ENCODE peak calls at places on chromosomes 1 and 21, in seven cellular contexts. I is LoVo; H is ascending aorta; J is ACHN; F is stimulated activated CD8-positive, alpha-beta memory T cell treated with anti-CD3 and anti-CD28 coated beads, Interleukin-15, amount 100 ng/mL, for 1 hour; A is Calu3; L is tibial artery. R is an unnamed sample.

GRCh38 chr1:212638419-212639151 is 30.0 kb downstream of the ATF3 start:
- DNase-seq in A (no peak), J (no peak), H (no peak), I (no peak), L (no peak), F (no peak), R (no peak)

GRCh38 chr1:111190931-111191451 is 9.5 kb downstream of the DENND2D start:
- DNase-seq in I (no peak), L (no peak), F (no peak), A (no peak), H (no peak), J (no peak), R (peak)

GRCh38 chr1:207868252-207868768 is 42.6 kb downstream of the CD34 start:
- DNase-seq in L (peak), J (no peak), F (no peak), I (no peak), A (peak), H (no peak), R (peak)

GRCh38 chr1:5504364-5504740 is 487.9 kb downstream of the NPHP4 start:
- DNase-seq in H (no peak), L (peak), J (no peak), A (no peak), I (no peak), F (no peak), R (no peak)

GRCh38 chr1:154716614-154717372 is 108.8 kb upstream of the ADAR start:
- DNase-seq in H (no peak), J (no peak), A (no peak), L (no peak), F (no peak), I (no peak), R (no peak)

GRCh38 chr1:53582211-53583020 is 123.2 kb downstream of the DMRTB1 start:
- DNase-seq in A (no peak), J (no peak), L (peak), I (no peak), F (no peak), H (no peak), R (no peak)

GRCh38 chr1:94011709-94012590 is 102.7 kb upstream of the GCLM start:
- DNase-seq in I (no peak), J (no peak), F (no peak), H (no peak), L (no peak), A (no peak), R (peak)

GRCh38 chr1:53590581-53591515 is 131.6 kb downstream of the DMRTB1 start:
- DNase-seq in L (peak), A (no peak), F (no peak), J (no peak), I (no peak), H (no peak), R (peak)

GRCh38 chr21:42127164-42128125 is 56.3 kb downstream of the UMODL1 start:
- DNase-seq in I (no peak), F (no peak), J (no peak), A (no peak), L (no peak), H (no peak), R (no peak)

GRCh38 chr21:46065993-46066842 is 31.7 kb upstream of the COL6A2 start:
- DNase-seq in H (no peak), F (no peak), A (no peak), J (no peak), I (no peak), L (peak), R (no peak)

GRCh38 chr1:1894354-1895049 is 3.6 kb upstream of the GNB1 start:
- DNase-seq in L (no peak), A (no peak), I (peak), J (no peak), H (no peak), F (no peak), R (peak)

GRCh38 chr1:44425327-44426082 is 20.4 kb downstream of the RNF220 start:
- DNase-seq in A (no peak), L (no peak), J (no peak), I (no peak), H (no peak), F (no peak), R (no peak)

GRCh38 chr1:205037539-205037938 is 5.5 kb upstream of the CNTN2 start:
- DNase-seq in A (no peak), F (no peak), L (no peak), J (no peak), I (no peak), H (no peak), R (no peak)

GRCh38 chr21:31222142-31222541 is 121.9 kb downstream of the TIAM1 start:
- DNase-seq in A (no peak), I (no peak), L (no peak), H (no peak), J (no peak), F (no peak), R (no peak)

GRCh38 chr1:180889325-180889724 is 23.4 kb upstream of the KIAA1614 start:
- DNase-seq in H (no peak), A (no peak), I (no peak), J (no peak), F (no peak), L (no peak), R (no peak)

GRCh38 chr1:155892801-155893200 is 18.3 kb downstream of the RIT1 start:
- DNase-seq in I (peak), F (no peak), H (no peak), J (peak), A (peak), L (no peak), R (peak)

GRCh38 chr1:57360846-57361407 is 62.9 kb downstream of the DAB1 start:
- DNase-seq in L (no peak), A (no peak), H (no peak), J (no peak), F (no peak), I (no peak), R (no peak)

GRCh38 chr1:34361781-34362357 is 185.2 kb downstream of the C1orf94 start:
- DNase-seq in J (no peak), A (no peak), L (no peak), F (no peak), H (no peak), I (no peak), R (no peak)

GRCh38 chr21:33403786-33404571 is 766 bp downstream of the IFNGR2 start:
- DNase-seq in J (peak), A (peak), L (peak), H (no peak), I (peak), F (no peak), R (peak)

GRCh38 chr1:178502330-178502714 is 5.6 kb upstream of the CLEC20A start:
- DNase-seq in H (no peak), F (no peak), L (no peak), J (no peak), A (no peak), I (no peak), R (no peak)

GRCh38 chr1:243939167-243939848 is 89.3 kb upstream of the AKT3 start:
- DNase-seq in I (no peak), L (no peak), J (peak), F (no peak), H (no peak), A (no peak), R (no peak)

GRCh38 chr21:41236361-41236973 is 68.5 kb downstream of the BACE2 start:
- DNase-seq in H (no peak), J (no peak), A (no peak), F (no peak), I (no peak), L (peak), R (no peak)

GRCh38 chr1:164763098-164763497 is 204.1 kb downstream of the PBX1 start:
- DNase-seq in I (no peak), L (no peak), A (no peak), J (no peak), F (no peak), H (no peak), R (no peak)

GRCh38 chr1:17351047-17351446 is 20.9 kb upstream of the PADI6 start:
- DNase-seq in J (no peak), I (no peak), L (no peak), H (no peak), F (no peak), A (no peak), R (no peak)

GRCh38 chr1:234915923-234916675 is 212.5 kb downstream of the TOMM20 start:
- DNase-seq in J (no peak), F (no peak), H (no peak), I (no peak), L (peak), A (no peak), R (peak)

GRCh38 chr1:221284028-221284427 is 404.8 kb downstream of the HLX start:
- DNase-seq in J (peak), A (no peak), H (no peak), I (peak), F (no peak), L (no peak), R (peak)

GRCh38 chr21:35178812-35179211 is 129.7 kb upstream of the RUNX1 start:
- DNase-seq in A (no peak), F (no peak), H (no peak), J (peak), L (no peak), I (no peak), R (no peak)

GRCh38 chr1:233112184-233113008 is 162.0 kb downstream of the NTPCR start:
- DNase-seq in H (no peak), J (peak), F (no peak), I (no peak), A (no peak), L (no peak), R (no peak)

GRCh38 chr1:176880954-176881595 is 283.4 kb downstream of the ASTN1 start:
- DNase-seq in J (peak), I (peak), A (peak), H (no peak), F (no peak), L (peak), R (peak)

GRCh38 chr21:36566606-36567005 is 86.7 kb upstream of the CLDN14 start:
- DNase-seq in I (no peak), J (no peak), F (no peak), A (no peak), L (no peak), H (no peak), R (no peak)

GRCh38 chr1:1318131-1318652 is 6.3 kb downstream of the INTS11 start:
- DNase-seq in F (no peak), I (peak), J (peak), L (peak), H (peak), A (peak), R (peak)

GRCh38 chr1:28466226-28466778 is 39.5 kb upstream of the RCC1 start:
- DNase-seq in A (no peak), J (no peak), H (no peak), I (no peak), F (no peak), L (peak), R (no peak)

GRCh38 chr1:213286235-213286634 is 235.2 kb downstream of the RPS6KC1 start:
- DNase-seq in F (no peak), I (no peak), L (no peak), J (no peak), A (no peak), H (no peak), R (no peak)

GRCh38 chr1:183002267-183002666 is 21.0 kb upstream of the LAMC1 start:
- DNase-seq in J (no peak), A (no peak), L (no peak), H (no peak), F (no peak), I (no peak), R (no peak)

GRCh38 chr1:205592443-205593003 is 39.3 kb downstream of the ELK4 start:
- DNase-seq in J (no peak), H (no peak), L (peak), F (no peak), I (no peak), A (no peak), R (no peak)

GRCh38 chr1:227388771-227389170 is 70.5 kb upstream of the CDC42BPA start:
- DNase-seq in H (no peak), A (no peak), L (no peak), F (no peak), J (no peak), I (peak), R (no peak)

GRCh38 chr1:29256979-29257804 is 20.9 kb downstream of the PTPRU start:
- DNase-seq in L (peak), J (peak), I (no peak), H (no peak), F (no peak), A (no peak), R (no peak)

GRCh38 chr21:36635991-36636390 is 62.9 kb upstream of the SIM2 start:
- DNase-seq in L (no peak), H (no peak), F (no peak), A (no peak), J (no peak), I (no peak), R (no peak)

GRCh38 chr1:29547300-29547699 is 311.0 kb downstream of the PTPRU start:
- DNase-seq in L (peak), I (no peak), H (no peak), A (no peak), J (no peak), F (no peak), R (no peak)